ENCODE peak calls at places on chromosomes 1 and 21, in five cellular contexts. S is cardiac fibroblast; U is activated CD4-positive, alpha-beta T cell treated with anti-CD3 and anti-CD28 coated beads, Interleukin-2, amount 10 ng/mL, durations not matched to agents 7 days and 5 days; E is GM19239; O is colonic mucosa. I is an unnamed sample.

GRCh38 chr1:168531605-168532345 is 12.0 kb downstream of the XCL2 start:
- DNase-seq in U (peak; percentile 57), S (no peak), O (no peak), E (no peak), I (no peak)

GRCh38 chr1:241932845-241933244 is 24.7 kb upstream of the BECN2 start:
- DNase-seq in O (no peak), E (no peak), S (no peak), U (no peak), I (no peak)

GRCh38 chr1:10494754-10495474 is 20.2 kb downstream of the PEX14 start:
- DNase-seq in E (peak; percentile 69), S (peak; percentile 65), U (peak; percentile 84), O (peak; percentile 87), I (peak; percentile 44)

GRCh38 chr1:113046569-113046968 is 26.4 kb upstream of the LRIG2 start:
- DNase-seq in S (no peak), O (no peak), U (peak; percentile 37), E (no peak), I (peak; percentile 73)

GRCh38 chr1:37058424-37058988 is 24.2 kb upstream of the GRIK3 start:
- DNase-seq in U (no peak), O (no peak), E (no peak), S (no peak), I (no peak)

GRCh38 chr21:31119199-31119598 is 80.9 kb upstream of the KRTAP19-8 start:
- DNase-seq in U (no peak), E (no peak), O (no peak), S (no peak), I (no peak)

GRCh38 chr1:169031566-169032224 is 74.8 kb upstream of the ATP1B1 start:
- DNase-seq in O (no peak), S (no peak), U (no peak), E (no peak), I (no peak)

GRCh38 chr1:10635992-10636391 is 160.5 kb downstream of the CASZ1 start:
- DNase-seq in O (no peak), U (no peak), E (no peak), S (no peak), I (no peak)

GRCh38 chr1:22142315-22143064 is 407 bp downstream of the WNT4 start:
- DNase-seq in O (peak; percentile 42), E (peak; percentile 60), S (peak; percentile 21), U (no peak), I (no peak)

GRCh38 chr1:36658838-36659237 is 176.1 kb upstream of the CSF3R start:
- DNase-seq in U (no peak), E (no peak), S (no peak), O (no peak), I (no peak)

GRCh38 chr21:28309596-28309995 is 683.1 kb downstream of the LTN1 start:
- DNase-seq in O (no peak), E (no peak), S (no peak), U (no peak), I (no peak)

GRCh38 chr1:7262611-7263010 is 477.4 kb downstream of the CAMTA1 start:
- DNase-seq in E (no peak), S (no peak), U (no peak), O (peak; percentile 74), I (no peak)

GRCh38 chr1:8733463-8733862 is 84.0 kb downstream of the RERE start:
- DNase-seq in O (no peak), U (no peak), E (no peak), S (no peak), I (no peak)

GRCh38 chr1:229199261-229199850 is 71.6 kb upstream of the RAB4A start:
- DNase-seq in E (no peak), U (no peak), O (no peak), S (no peak), I (no peak)

GRCh38 chr1:98110674-98111073 is 189.8 kb upstream of the DPYD start:
- DNase-seq in S (peak; percentile 60), E (no peak), O (no peak), U (no peak), I (no peak)

GRCh38 chr1:225466848-225467192 is 39.0 kb upstream of the LBR start:
- DNase-seq in O (no peak), S (no peak), U (no peak), E (no peak), I (no peak)

GRCh38 chr1:182575540-182576149 is 13.4 kb downstream of the RNASEL start:
- DNase-seq in O (peak; percentile 17), E (no peak), S (peak; percentile 75), U (no peak), I (peak; percentile 23)

GRCh38 chr1:24535021-24535424 is 20.9 kb upstream of the NCMAP start:
- DNase-seq in E (no peak), U (peak; percentile 83), S (no peak), O (no peak), I (no peak)

GRCh38 chr1:64849942-64850341 is 105.1 kb downstream of the RAVER2 start:
- DNase-seq in E (no peak), O (no peak), U (no peak), S (no peak), I (no peak)

GRCh38 chr1:109800291-109800690 is 36.6 kb upstream of the EPS8L3 start:
- DNase-seq in S (no peak), E (no peak), O (no peak), U (no peak), I (no peak)

GRCh38 chr1:88731475-88731874 is 47.4 kb downstream of the PKN2 start:
- DNase-seq in S (peak; percentile 88), O (peak; percentile 41), E (no peak), U (no peak), I (no peak)

GRCh38 chr1:51671527-51672325 is 54.8 kb downstream of the OSBPL9 start:
- DNase-seq in O (no peak), E (no peak), U (no peak), S (peak; percentile 85), I (no peak)

GRCh38 chr1:7956218-7957032 is 5.1 kb upstream of the PARK7 start:
- DNase-seq in U (no peak), S (peak; percentile 38), O (no peak), E (no peak), I (no peak)

GRCh38 chr1:21906173-21907078 is 30.7 kb downstream of the HSPG2 start:
- DNase-seq in S (peak; percentile 88), O (peak; percentile 56), E (no peak), U (no peak), I (no peak)

GRCh38 chr1:165896277-165896676 is 68.9 kb downstream of the UCK2 start:
- DNase-seq in E (no peak), U (no peak), O (no peak), S (peak; percentile 97), I (no peak)

GRCh38 chr1:8077120-8077573 is 51.0 kb upstream of the ERRFI1 start:
- DNase-seq in O (peak; percentile 72), E (no peak), U (no peak), S (peak; percentile 99), I (no peak)

GRCh38 chr1:203055983-203056382 is 29.7 kb downstream of the PPFIA4 start:
- DNase-seq in E (no peak), O (no peak), U (no peak), S (no peak), I (no peak)

GRCh38 chr21:26169061-26169610 is 1.4 kb downstream of the APP start:
- DNase-seq in U (peak; percentile 62), E (peak; percentile 34), S (peak; percentile 79), O (peak; percentile 59), I (no peak)

I was measured in HL-60.